ENCODE peak calls at places on chromosome 2, in ten cellular contexts. F is kidney epithelial cell; Q is NCI-H1436; D is uterus; E is AG08395; C is AG20443; Z is heart left ventricle; R is activated naive CD8-positive, alpha-beta T cell treated with anti-CD3 and anti-CD28 coated beads, Interleukin-2, amount 50 U/mL, for 24 hours; Y is WTC11; B is NCI-H748 treated with DMSO at 0.1 percent for 48 hours. W is an unnamed sample.

GRCh38 chr2:160751021-160751420 is 257.4 kb upstream of the RBMS1 start:
- DNase-seq in F (no peak), Q (no peak), R (no peak), D (no peak), B (no peak), Z (no peak), C (peak; percentile 27), Y (no peak), E (no peak), W (no peak)

GRCh38 chr2:128631698-128632490 is 313.2 kb upstream of the HS6ST1 start:
- DNase-seq in Y (no peak), D (no peak), R (no peak), B (no peak), F (no peak), Z (no peak), E (no peak), Q (no peak), C (no peak), W (no peak)

GRCh38 chr2:15272961-15273360 is 288.2 kb downstream of the NBAS start:
- DNase-seq in Q (no peak), R (no peak), Z (no peak), E (no peak), C (no peak), Y (no peak), D (no peak), F (no peak), B (no peak), W (no peak)

GRCh38 chr2:33135645-33136044 is 188.9 kb downstream of the LTBP1 start:
- DNase-seq in Q (no peak), C (no peak), B (no peak), R (no peak), Z (no peak), E (no peak), F (no peak), Y (no peak), D (no peak), W (no peak)

GRCh38 chr2:1563943-1564342 is 150.7 kb downstream of the TPO start:
- DNase-seq in D (no peak), B (no peak), C (no peak), E (no peak), Z (no peak), Y (no peak), Q (no peak), F (no peak), R (no peak), W (no peak)

GRCh38 chr2:80102026-80102425 is 202.5 kb downstream of the LRRTM1 start:
- DNase-seq in B (no peak), R (no peak), F (no peak), Q (no peak), E (peak; percentile 92), C (peak; percentile 48), D (no peak), Z (no peak), Y (no peak), W (no peak)

GRCh38 chr2:121356058-121356640 is 71.1 kb upstream of the TFCP2L1 start:
- DNase-seq in B (peak; percentile 3), E (peak; percentile 74), R (peak; percentile 24), D (no peak), Z (no peak), C (peak; percentile 73), Y (peak; percentile 59), Q (peak; percentile 47), F (peak; percentile 39), W (peak; percentile 66)

GRCh38 chr2:212114489-212114888 is 424.1 kb downstream of the ERBB4 start:
- DNase-seq in Q (no peak), F (no peak), C (no peak), B (no peak), D (no peak), Y (no peak), Z (no peak), E (no peak), R (no peak), W (no peak)

GRCh38 chr2:23541453-23542334 is 156.7 kb downstream of the KLHL29 start:
- DNase-seq in B (peak; percentile 81), Q (peak; percentile 87), R (no peak), E (peak; percentile 55), F (no peak), D (peak; percentile 77), C (peak; percentile 67), Z (peak; percentile 71), Y (no peak), W (no peak)

GRCh38 chr2:95326433-95327140 is 29.4 kb downstream of the KCNIP3 start:
- DNase-seq in Y (no peak), R (no peak), F (no peak), Q (no peak), Z (no peak), B (no peak), C (no peak), E (no peak), D (no peak), W (no peak)

GRCh38 chr2:134917958-134918517 is 584 bp upstream of the CCNT2 start:
- DNase-seq in F (peak; percentile 63), C (no peak), E (no peak), D (no peak), Q (peak; percentile 91), Y (no peak), B (peak; percentile 91), Z (no peak), R (no peak), W (peak; percentile 90)

GRCh38 chr2:239919779-239920545 is 105.2 kb downstream of the NDUFA10 start:
- DNase-seq in B (no peak), Z (peak; percentile 65), C (no peak), R (no peak), Q (no peak), E (no peak), Y (no peak), D (no peak), F (no peak), W (no peak)

GRCh38 chr2:237025090-237025865 is 60.4 kb upstream of the COPS8 start:
- DNase-seq in D (no peak), C (peak; percentile 90), Y (no peak), Q (no peak), B (no peak), E (peak; percentile 90), F (peak; percentile 29), Z (no peak), R (no peak), W (no peak)

GRCh38 chr2:29238497-29238896 is 123.3 kb downstream of the CLIP4 start:
- DNase-seq in Y (peak; percentile 69), F (no peak), D (no peak), Q (no peak), C (peak; percentile 75), R (peak; percentile 10), E (peak; percentile 57), Z (no peak), B (no peak), W (no peak)

GRCh38 chr2:119702918-119703401 is 24.0 kb downstream of the TMEM177 start:
- DNase-seq in E (peak; percentile 82), Y (peak; percentile 85), Z (peak; percentile 64), B (peak; percentile 22), Q (peak; percentile 50), D (peak; percentile 57), R (peak; percentile 74), F (no peak), C (peak; percentile 93), W (no peak)

W was measured in KG1.